ENCODE peak calls at places on chromosomes 13 and 19, in eight cellular contexts. J is mesendoderm; Q is NCI-H187 treated with DMSO at 0.1 percent for 48 hours; V is activated CD8-positive, alpha-beta T cell treated with anti-CD3 and anti-CD28 coated beads, Interleukin-2, amount 10 ng/mL, durations not matched to agents 7 days and 5 days; G is cardiac muscle cell; D is pons; I is T-helper 1 cell; S is Calu3. Z is an unnamed sample.
A peak's percentile ranks its signal among the peaks of the same experiment; 100 is the strongest.

GRCh38 chr13:77820431-77821149 is 98.0 kb downstream of the EDNRB start:
- DNase-seq in D (no peak), S (no peak), G (no peak), I (no peak), Q (no peak), J (peak; percentile 21), V (no peak), Z (no peak)

GRCh38 chr13:39038569-39038898 is 278 bp downstream of the NHLRC3 start:
- DNase-seq in I (peak; percentile 36), V (peak; percentile 76), D (no peak), J (no peak), S (peak; percentile 14), Q (no peak), G (no peak), Z (no peak)

GRCh38 chr19:44021221-44021620 is 4.0 kb upstream of the ZNF222 start:
- DNase-seq in S (no peak), G (no peak), I (no peak), J (no peak), V (no peak), D (no peak), Q (no peak), Z (no peak)

GRCh38 chr19:38862321-38863059 is 12.7 kb upstream of the HNRNPL start:
- DNase-seq in J (no peak), G (no peak), S (no peak), I (no peak), Q (peak; percentile 91), V (no peak), D (no peak), Z (no peak)

GRCh38 chr13:42486711-42487198 is 87.2 kb upstream of the TNFSF11 start:
- DNase-seq in I (no peak), S (peak; percentile 18), V (no peak), D (no peak), J (no peak), Q (no peak), G (no peak), Z (no peak)

GRCh38 chr13:22369090-22369489 is 698.2 kb downstream of the FGF9 start:
- DNase-seq in V (no peak), G (no peak), I (no peak), S (no peak), Q (no peak), D (no peak), J (no peak), Z (no peak)

GRCh38 chr19:8005534-8006256 is at the start of gene ELAVL1:
- DNase-seq in J (peak; percentile 94), S (peak; percentile 92), G (peak; percentile 96), D (peak; percentile 67), Q (no peak), I (peak; percentile 85), V (peak; percentile 90), Z (peak; percentile 97)

GRCh38 chr19:35392742-35393350 is 22.0 kb downstream of the GPR42 start:
- DNase-seq in G (no peak), V (no peak), J (no peak), D (no peak), S (no peak), Q (no peak), I (no peak), Z (no peak)

GRCh38 chr19:1616875-1617274 is 11.6 kb upstream of the UQCR11 start:
- DNase-seq in G (no peak), J (no peak), I (no peak), V (no peak), S (no peak), D (no peak), Q (no peak), Z (no peak)

GRCh38 chr13:43905435-43906031 is 25.8 kb downstream of the LACC1 start:
- DNase-seq in S (peak; percentile 23), G (peak; percentile 75), V (peak; percentile 48), Q (peak; percentile 23), D (peak; percentile 93), I (peak; percentile 17), J (peak; percentile 72), Z (peak; percentile 23)

GRCh38 chr19:3338541-3339181 is 27.7 kb upstream of the NFIC start:
- DNase-seq in Q (no peak), I (peak; percentile 39), D (no peak), G (no peak), V (peak; percentile 60), S (peak; percentile 25), J (no peak), Z (no peak)

GRCh38 chr13:83503424-83503823 is 378.9 kb downstream of the SLITRK1 start:
- DNase-seq in D (no peak), I (no peak), Q (no peak), G (no peak), V (no peak), S (no peak), J (no peak), Z (no peak)

GRCh38 chr19:47275866-47276461 is 1.3 kb downstream of the INAFM1 start:
- DNase-seq in Q (no peak), I (no peak), J (no peak), D (no peak), S (no peak), V (no peak), G (no peak), Z (no peak)

GRCh38 chr19:1767464-1767933 is 14.2 kb downstream of the ONECUT3 start:
- DNase-seq in S (no peak), Q (no peak), G (peak; percentile 44), V (peak; percentile 63), I (peak; percentile 45), J (no peak), D (no peak), Z (peak; percentile 86)

GRCh38 chr19:30071871-30072270 is 129.8 kb downstream of the URI1 start:
- DNase-seq in I (no peak), V (no peak), G (no peak), S (no peak), Q (no peak), J (no peak), D (no peak), Z (no peak)

GRCh38 chr19:58538257-58539168 is 5.4 kb upstream of the TRIM28 start:
- DNase-seq in G (peak; percentile 86), Q (no peak), J (peak; percentile 94), S (peak; percentile 64), V (peak; percentile 71), I (no peak), D (no peak), Z (no peak)

GRCh38 chr19:42286349-42287016 is 15.4 kb upstream of the PRR19 start:
- DNase-seq in D (no peak), Q (no peak), I (no peak), S (no peak), G (no peak), V (no peak), J (no peak), Z (no peak)

GRCh38 chr13:78317030-78317429 is 286.3 kb downstream of the POU4F1 start:
- DNase-seq in Q (no peak), G (peak; percentile 22), D (peak; percentile 54), J (peak; percentile 44), I (no peak), S (no peak), V (no peak), Z (no peak)

GRCh38 chr13:80463673-80464352 is 122.9 kb upstream of the SPRY2 start:
- DNase-seq in G (peak; percentile 5), J (no peak), I (no peak), D (no peak), S (no peak), V (no peak), Q (no peak), Z (no peak)

GRCh38 chr19:29029271-29029670 is 183.7 kb downstream of the UQCRFS1 start:
- DNase-seq in J (peak; percentile 73), S (no peak), I (no peak), G (no peak), Q (no peak), D (no peak), V (no peak), Z (no peak)

GRCh38 chr19:11506101-11506555 is 489 bp upstream of the ZNF653 start:
- DNase-seq in G (no peak), Q (no peak), I (no peak), V (no peak), J (no peak), D (no peak), S (no peak), Z (no peak)

GRCh38 chr13:96766311-96766710 is 228.0 kb downstream of the OXGR1 start:
- DNase-seq in V (no peak), I (no peak), Q (no peak), S (no peak), J (no peak), G (no peak), D (no peak), Z (no peak)

GRCh38 chr13:27372896-27373295 is 51.5 kb upstream of the GTF3A start:
- DNase-seq in I (no peak), V (no peak), S (no peak), D (no peak), J (no peak), Q (peak; percentile 33), G (peak; percentile 27), Z (no peak)

GRCh38 chr13:89490661-89491060 is 1819.5 kb downstream of the SLITRK5 start:
- DNase-seq in G (no peak), I (no peak), D (no peak), V (no peak), S (no peak), Q (no peak), J (no peak), Z (no peak)

GRCh38 chr13:30572859-30573275 is 44.9 kb upstream of the USPL1 start:
- DNase-seq in I (no peak), V (peak; percentile 52), D (peak; percentile 87), S (no peak), Q (no peak), J (peak; percentile 35), G (peak; percentile 18), Z (peak; percentile 15)

GRCh38 chr13:33560722-33561121 is 257.2 kb upstream of the RFC3 start:
- DNase-seq in S (no peak), D (no peak), J (no peak), V (no peak), I (no peak), G (no peak), Q (no peak), Z (no peak)

GRCh38 chr19:49590971-49591730 is at the start of gene PRR12:
- DNase-seq in D (peak; percentile 50), S (peak; percentile 70), V (peak; percentile 76), I (peak; percentile 68), Q (no peak), J (peak; percentile 85), G (peak; percentile 72), Z (no peak)

Z was measured in GM19239.